ENCODE peak calls at places on chromosomes 16 and 17, in four cellular contexts. U is adrenal gland, A is progenitor cell of endocrine pancreas, O is tibial artery. Y is an unnamed sample.

GRCh38 chr17:11493947-11494346 is 104.3 kb upstream of the DNAH9 start:
- DNase-seq in U (no peak), A (no peak), O (no peak), Y (no peak)

GRCh38 chr16:11742041-11742535 is 569 bp downstream of the TXNDC11 start:
- DNase-seq in U (peak; percentile 59), A (no peak), O (peak; percentile 77), Y (peak; percentile 73)

GRCh38 chr17:43712397-43712796 is 46.2 kb downstream of the SOST start:
- DNase-seq in U (no peak), A (no peak), O (no peak), Y (no peak)

GRCh38 chr17:10618202-10618635 is 38.9 kb downstream of the MYH3 start:
- DNase-seq in U (peak; percentile 66), A (peak; percentile 56), O (peak; percentile 79), Y (peak; percentile 77)

GRCh38 chr17:3921853-3922319 is 5.6 kb upstream of the P2RX1 start:
- DNase-seq in U (no peak), A (no peak), O (no peak), Y (no peak)

GRCh38 chr17:4531988-4532736 is 23.0 kb downstream of the MYBBP1A start:
- DNase-seq in U (no peak), A (no peak), O (no peak), Y (no peak)

GRCh38 chr17:70332811-70333210 is 163.5 kb downstream of the KCNJ2 start:
- DNase-seq in U (no peak), A (no peak), O (no peak), Y (no peak)

GRCh38 chr17:27562777-27563455 is 68.1 kb upstream of the LGALS9 start:
- DNase-seq in U (peak; percentile 51), A (no peak), O (no peak), Y (no peak)

GRCh38 chr17:50371526-50371925 is 1.5 kb downstream of the MRPL27 start:
- DNase-seq in U (no peak), A (no peak), O (no peak), Y (no peak)

GRCh38 chr17:32813021-32813420 is 63.9 kb downstream of the MYO1D start:
- DNase-seq in U (no peak), A (no peak), O (no peak), Y (no peak)

DNA sequence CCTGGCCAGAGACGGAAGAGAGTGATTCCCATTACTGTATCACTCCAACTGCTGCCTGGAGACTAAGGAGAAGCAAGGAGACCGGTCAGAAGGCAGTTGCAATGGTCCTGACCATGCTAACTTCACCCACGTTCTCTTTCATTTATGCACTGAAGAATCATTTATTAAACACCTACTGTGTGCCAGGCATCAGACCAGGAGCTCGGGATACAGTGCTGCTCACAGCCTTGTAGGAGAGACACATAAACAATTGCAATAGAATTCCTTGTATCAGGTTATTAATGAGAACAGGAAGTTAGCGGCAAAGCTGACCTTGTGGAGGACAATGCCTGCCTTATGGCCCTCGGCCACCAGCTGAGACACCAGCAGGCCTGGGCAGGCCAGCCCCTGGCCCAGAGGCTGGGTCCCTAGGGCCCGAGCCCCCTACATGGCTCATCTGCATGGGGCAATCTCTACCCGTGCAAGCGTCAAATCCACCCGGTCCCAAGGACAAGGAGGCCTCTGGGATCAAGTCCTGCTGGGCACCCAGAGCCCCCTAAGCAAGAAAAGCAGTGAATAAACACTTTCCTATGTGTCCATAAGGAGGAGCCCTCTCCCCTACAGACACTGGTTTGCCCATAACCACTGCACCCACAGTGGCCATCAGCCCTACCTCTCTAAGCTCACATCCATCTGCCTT is 8.6 kb upstream of the ENPP7 start:
- DNase-seq in U (no peak), A (no peak), O (no peak), Y (no peak)
- TF ChIP-seq CTCF in U (no peak), A (peak; percentile 60), O (no peak), Y (peak; percentile 69)

GRCh38 chr17:67628580-67629013 is 89.1 kb upstream of the NOL11 start:
- DNase-seq in U (peak; percentile 63), A (no peak), O (no peak), Y (no peak)
- TF ChIP-seq CTCF in U (peak; percentile 22), A (peak; percentile 24), O (no peak), Y (no peak)

GRCh38 chr17:7997186-7997585 is 5.2 kb upstream of the GUCY2D start:
- DNase-seq in U (peak; percentile 23), A (no peak), O (no peak), Y (no peak)
- TF ChIP-seq CTCF in U (no peak), A (peak; percentile 37), O (no peak), Y (peak; percentile 41)

GRCh38 chr17:1149869-1150268 is 29.9 kb downstream of the ABR start:
- DNase-seq in U (no peak), A (no peak), O (no peak), Y (no peak)

GRCh38 chr17:1145311-1145986 is 34.3 kb downstream of the ABR start:
- DNase-seq in U (no peak), A (no peak), O (no peak), Y (no peak)

GRCh38 chr17:1146551-1147265 is 33.1 kb downstream of the ABR start:
- DNase-seq in U (no peak), A (no peak), O (no peak), Y (no peak)

GRCh38 chr17:1150863-1151685 is 28.7 kb downstream of the ABR start:
- DNase-seq in U (no peak), A (no peak), O (no peak), Y (no peak)

DNA sequence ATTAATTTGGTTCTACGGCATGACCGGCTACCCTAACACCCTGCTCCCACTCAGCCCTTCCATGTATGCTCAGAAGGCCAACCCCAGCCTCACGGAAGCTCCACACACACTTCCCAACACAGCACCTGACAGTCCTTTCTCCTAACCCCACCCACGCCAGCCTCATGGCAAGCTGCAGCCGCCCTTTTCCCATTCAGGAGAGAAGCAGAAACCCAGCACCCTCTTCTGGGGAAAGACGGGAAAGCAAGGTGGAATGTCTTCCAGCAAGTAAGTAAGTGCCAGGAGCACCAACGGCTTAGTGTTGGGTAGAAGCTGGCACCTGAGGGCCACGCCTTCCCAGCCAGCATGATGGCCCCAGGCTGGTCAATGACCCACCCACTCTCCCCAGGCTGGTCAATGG is 32.1 kb downstream of the ABR start:
- DNase-seq in U (no peak), A (no peak), O (no peak), Y (no peak)
- TF ChIP-seq CTCF in U (peak; percentile 30), A (peak; percentile 50), O (peak; percentile 51), Y (peak; percentile 69)

GRCh38 chr16:74035816-74036215 is 260.8 kb upstream of the PSMD7 start:
- DNase-seq in U (no peak), A (no peak), O (no peak), Y (no peak)
- TF ChIP-seq CTCF in U (no peak), A (peak; percentile 58), O (no peak), Y (peak; percentile 74)